ENCODE peak calls at places on chromosomes 1 and 21, in ten cellular contexts. One of them, this sample, is unnamed. For H3K9me3, the result is how much of the 10 kb centered on the place peaks cover.

GRCh38 chr1:168069384-168069783 is 67.3 kb downstream of the GPR161 start:
- DNase-seq in esophagus squamous epithelium: no peak
- DNase-seq in SK-N-SH: no peak
- DNase-seq in left lung: no peak
- DNase-seq in pancreas: no peak
- DNase-seq in A549: no peak
- DNase-seq in left ventricle myocardium inferior: no peak
- DNase-seq in AG04450: no peak
- DNase-seq in suprapubic skin: no peak
- DNase-seq in A673: no peak
- DNase-seq in this sample: no peak

GRCh38 chr1:211487672-211488208 is 4.2 kb downstream of the RD3 start:
- DNase-seq in SK-N-SH: no peak
- DNase-seq in esophagus squamous epithelium: no peak
- DNase-seq in A673: no peak
- DNase-seq in suprapubic skin: no peak
- DNase-seq in left ventricle myocardium inferior: no peak
- DNase-seq in left lung: no peak
- DNase-seq in AG04450: no peak
- DNase-seq in pancreas: no peak
- DNase-seq in A549: no peak
- DNase-seq in this sample: no peak

GRCh38 chr1:245195398-245195797 is 40.6 kb downstream of the KIF26B start:
- DNase-seq in esophagus squamous epithelium: no peak
- DNase-seq in suprapubic skin: no peak
- DNase-seq in AG04450: no peak
- DNase-seq in A673: no peak
- DNase-seq in SK-N-SH: no peak
- DNase-seq in pancreas: no peak
- DNase-seq in A549: no peak
- DNase-seq in left lung: no peak
- DNase-seq in left ventricle myocardium inferior: no peak
- DNase-seq in this sample: no peak

GRCh38 chr1:212519131-212519530 is 86.4 kb downstream of the NENF start:
- DNase-seq in SK-N-SH: no peak
- DNase-seq in esophagus squamous epithelium: no peak
- DNase-seq in A549: no peak
- DNase-seq in left ventricle myocardium inferior: no peak
- DNase-seq in AG04450: no peak
- DNase-seq in A673: no peak
- DNase-seq in suprapubic skin: no peak
- DNase-seq in left lung: no peak
- DNase-seq in pancreas: no peak
- DNase-seq in this sample: no peak

GRCh38 chr1:64861611-64862010 is 104.7 kb downstream of the JAK1 start:
- DNase-seq in AG04450: no peak
- DNase-seq in left ventricle myocardium inferior: no peak
- DNase-seq in left lung: no peak
- DNase-seq in pancreas: no peak
- DNase-seq in suprapubic skin: no peak
- DNase-seq in esophagus squamous epithelium: no peak
- DNase-seq in A673: peak
- DNase-seq in A549: no peak
- DNase-seq in SK-N-SH: no peak
- DNase-seq in this sample: no peak

GRCh38 chr1:86993269-86993985 is 79.0 kb downstream of the HS2ST1 start:
- DNase-seq in pancreas: no peak
- DNase-seq in SK-N-SH: no peak
- DNase-seq in esophagus squamous epithelium: no peak
- DNase-seq in A549: no peak
- DNase-seq in A673: no peak
- DNase-seq in suprapubic skin: no peak
- DNase-seq in left ventricle myocardium inferior: no peak
- DNase-seq in left lung: no peak
- DNase-seq in AG04450: no peak
- DNase-seq in this sample: no peak

GRCh38 chr1:176996455-176997090 is 167.9 kb downstream of the ASTN1 start:
- DNase-seq in esophagus squamous epithelium: no peak
- DNase-seq in AG04450: no peak
- DNase-seq in SK-N-SH: peak
- DNase-seq in left ventricle myocardium inferior: no peak
- DNase-seq in A673: peak
- DNase-seq in suprapubic skin: no peak
- DNase-seq in A549: no peak
- DNase-seq in pancreas: no peak
- DNase-seq in left lung: no peak
- DNase-seq in this sample: peak

GRCh38 chr1:33385251-33385650 is 45.6 kb downstream of the PHC2 start:
- DNase-seq in left ventricle myocardium inferior: no peak
- DNase-seq in pancreas: no peak
- DNase-seq in A549: no peak
- DNase-seq in left lung: no peak
- DNase-seq in A673: no peak
- DNase-seq in esophagus squamous epithelium: no peak
- DNase-seq in SK-N-SH: no peak
- DNase-seq in AG04450: no peak
- DNase-seq in suprapubic skin: no peak
- DNase-seq in this sample: no peak

GRCh38 chr1:201465698-201466290 is 3.2 kb downstream of the PHLDA3 start:
- DNase-seq in AG04450: no peak
- DNase-seq in A549: no peak
- DNase-seq in left ventricle myocardium inferior: no peak
- DNase-seq in pancreas: peak
- DNase-seq in esophagus squamous epithelium: no peak
- DNase-seq in A673: no peak
- DNase-seq in SK-N-SH: no peak
- DNase-seq in suprapubic skin: no peak
- DNase-seq in left lung: no peak
- DNase-seq in this sample: no peak

GRCh38 chr21:26093094-26093493 is 77.5 kb downstream of the APP start:
- DNase-seq in left ventricle myocardium inferior: no peak
- DNase-seq in esophagus squamous epithelium: no peak
- DNase-seq in AG04450: no peak
- DNase-seq in suprapubic skin: no peak
- DNase-seq in A673: peak
- DNase-seq in A549: no peak
- DNase-seq in pancreas: no peak
- DNase-seq in SK-N-SH: no peak
- DNase-seq in left lung: no peak
- DNase-seq in this sample: no peak

GRCh38 chr21:39132248-39132647 is 51.0 kb downstream of the PSMG1 start:
- DNase-seq in A549: no peak
- DNase-seq in esophagus squamous epithelium: no peak
- DNase-seq in pancreas: no peak
- DNase-seq in left lung: no peak
- DNase-seq in SK-N-SH: no peak
- DNase-seq in A673: no peak
- DNase-seq in left ventricle myocardium inferior: no peak
- DNase-seq in suprapubic skin: no peak
- DNase-seq in AG04450: no peak
- DNase-seq in this sample: no peak

GRCh38 chr1:153447498-153448170 is 12.8 kb downstream of the S100A7 start:
- DNase-seq in A673: no peak
- DNase-seq in left lung: no peak
- DNase-seq in AG04450: peak
- DNase-seq in left ventricle myocardium inferior: no peak
- DNase-seq in esophagus squamous epithelium: no peak
- DNase-seq in pancreas: no peak
- DNase-seq in SK-N-SH: no peak
- DNase-seq in A549: no peak
- DNase-seq in suprapubic skin: no peak
- DNase-seq in this sample: no peak

GRCh38 chr1:87556326-87556725 is 227.6 kb downstream of the LMO4 start:
- DNase-seq in left lung: no peak
- DNase-seq in A673: no peak
- DNase-seq in esophagus squamous epithelium: no peak
- DNase-seq in suprapubic skin: no peak
- DNase-seq in pancreas: no peak
- DNase-seq in A549: no peak
- DNase-seq in AG04450: no peak
- DNase-seq in SK-N-SH: no peak
- DNase-seq in left ventricle myocardium inferior: no peak
- DNase-seq in this sample: no peak

GRCh38 chr1:93433407-93433961 is 14.4 kb upstream of the FNBP1L start:
- DNase-seq in A673: no peak
- DNase-seq in left lung: no peak
- DNase-seq in SK-N-SH: no peak
- DNase-seq in suprapubic skin: no peak
- DNase-seq in A549: no peak
- DNase-seq in left ventricle myocardium inferior: no peak
- DNase-seq in AG04450: no peak
- DNase-seq in esophagus squamous epithelium: no peak
- DNase-seq in pancreas: peak
- DNase-seq in this sample: no peak

GRCh38 chr1:159936284-159936904 is 9.0 kb downstream of the IGSF9 start:
- DNase-seq in left ventricle myocardium inferior: peak
- DNase-seq in pancreas: peak
- DNase-seq in esophagus squamous epithelium: no peak
- DNase-seq in A673: peak
- DNase-seq in A549: peak
- DNase-seq in left lung: peak
- DNase-seq in suprapubic skin: peak
- DNase-seq in AG04450: no peak
- DNase-seq in SK-N-SH: peak
- DNase-seq in this sample: peak

DNA sequence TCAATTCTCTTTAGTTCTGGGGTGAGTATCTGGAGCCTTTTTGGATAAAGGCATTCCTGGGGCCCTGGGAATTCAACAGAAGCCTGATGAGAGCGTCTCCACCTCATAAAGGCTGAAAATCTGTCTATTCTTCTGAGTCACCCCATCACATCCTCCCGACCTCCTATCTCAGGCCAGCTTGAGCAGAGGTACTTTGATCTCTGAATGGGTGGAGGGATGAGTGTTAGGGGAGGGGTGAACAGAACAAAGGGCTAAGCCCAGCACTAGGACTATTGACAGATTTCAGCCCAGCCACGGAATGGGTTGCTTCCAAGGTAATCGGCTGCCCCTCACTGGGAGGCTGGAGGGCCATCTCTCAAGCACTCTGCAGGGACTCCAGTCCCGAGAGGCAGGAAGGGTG is 2.5 kb upstream of the MYBPH start:
- DNase-seq in pancreas: no peak
- DNase-seq in AG04450: no peak
- DNase-seq in SK-N-SH: no peak
- DNase-seq in A673: no peak
- DNase-seq in left lung: no peak
- DNase-seq in left ventricle myocardium inferior: no peak
- DNase-seq in esophagus squamous epithelium: no peak
- DNase-seq in A549: peak
- DNase-seq in suprapubic skin: no peak
- DNase-seq in this sample: no peak
- H3K4me3 ChIP-seq in pancreas: no peak
- H3K4me3 ChIP-seq in AG04450: no peak
- H3K4me3 ChIP-seq in SK-N-SH: no peak
- H3K4me3 ChIP-seq in A673: no peak
- H3K4me3 ChIP-seq in left lung: no peak
- H3K4me3 ChIP-seq in left ventricle myocardium inferior: no peak
- H3K4me3 ChIP-seq in esophagus squamous epithelium: no peak
- H3K4me3 ChIP-seq in A549: no peak
- H3K4me3 ChIP-seq in suprapubic skin: no peak
- H3K4me3 ChIP-seq in this sample: no peak

GRCh38 chr21:44490816-44491215 is 35.5 kb downstream of the LRRC3 start:
- DNase-seq in left ventricle myocardium inferior: no peak
- DNase-seq in left lung: no peak
- DNase-seq in A549: no peak
- DNase-seq in pancreas: no peak
- DNase-seq in suprapubic skin: no peak
- DNase-seq in esophagus squamous epithelium: no peak
- DNase-seq in A673: no peak
- DNase-seq in SK-N-SH: no peak
- DNase-seq in AG04450: no peak
- DNase-seq in this sample: no peak
- H3K9me3 ChIP-seq in left ventricle myocardium inferior: under half
- H3K9me3 ChIP-seq in left lung: under half
- H3K9me3 ChIP-seq in A549: under half
- H3K9me3 ChIP-seq in pancreas: under half
- H3K9me3 ChIP-seq in suprapubic skin: under half
- H3K9me3 ChIP-seq in esophagus squamous epithelium: under half
- H3K9me3 ChIP-seq in A673: under half
- H3K9me3 ChIP-seq in SK-N-SH: under half
- H3K9me3 ChIP-seq in AG04450: under half
- H3K9me3 ChIP-seq in this sample: under half

GRCh38 chr1:35707253-35708178 is 11.2 kb downstream of the C1orf216 start:
- DNase-seq in left lung: no peak
- DNase-seq in pancreas: peak
- DNase-seq in esophagus squamous epithelium: no peak
- DNase-seq in suprapubic skin: no peak
- DNase-seq in SK-N-SH: peak
- DNase-seq in A673: peak
- DNase-seq in AG04450: no peak
- DNase-seq in A549: no peak
- DNase-seq in left ventricle myocardium inferior: peak
- DNase-seq in this sample: no peak

GRCh38 chr1:35706846-35707245 is 11.8 kb downstream of the C1orf216 start:
- DNase-seq in pancreas: no peak
- DNase-seq in left ventricle myocardium inferior: no peak
- DNase-seq in AG04450: no peak
- DNase-seq in A673: no peak
- DNase-seq in left lung: no peak
- DNase-seq in esophagus squamous epithelium: no peak
- DNase-seq in SK-N-SH: no peak
- DNase-seq in suprapubic skin: no peak
- DNase-seq in A549: no peak
- DNase-seq in this sample: no peak

GRCh38 chr1:35708179-35708891 is 10.3 kb downstream of the C1orf216 start:
- DNase-seq in AG04450: no peak
- DNase-seq in A549: no peak
- DNase-seq in A673: peak
- DNase-seq in esophagus squamous epithelium: no peak
- DNase-seq in pancreas: no peak
- DNase-seq in left ventricle myocardium inferior: no peak
- DNase-seq in SK-N-SH: peak
- DNase-seq in left lung: no peak
- DNase-seq in suprapubic skin: no peak
- DNase-seq in this sample: no peak

DNA sequence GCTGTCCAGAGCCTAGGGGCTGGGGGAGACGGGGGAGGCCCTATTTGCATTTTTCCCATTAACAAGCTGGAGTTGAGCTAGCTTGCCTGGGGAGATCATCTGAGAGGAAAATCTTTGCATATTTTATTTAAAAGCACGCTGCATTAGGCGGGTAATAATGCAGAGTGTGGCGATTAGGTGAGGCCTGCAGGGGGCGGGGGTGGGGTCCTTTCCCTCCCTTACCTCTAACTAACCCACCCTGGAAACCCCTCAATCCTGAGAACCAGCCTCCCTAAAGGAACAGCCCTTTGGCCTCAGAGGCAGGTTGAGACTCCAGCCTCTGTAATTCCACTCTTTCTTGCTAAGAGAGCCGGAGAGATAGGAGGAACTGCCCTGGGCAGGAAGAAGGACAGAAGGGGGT is 16.1 kb downstream of the C1orf216 start:
- DNase-seq in pancreas: no peak
- DNase-seq in left ventricle myocardium inferior: no peak
- DNase-seq in left lung: no peak
- DNase-seq in AG04450: no peak
- DNase-seq in A549: no peak
- DNase-seq in SK-N-SH: no peak
- DNase-seq in esophagus squamous epithelium: no peak
- DNase-seq in suprapubic skin: no peak
- DNase-seq in A673: no peak
- DNase-seq in this sample: no peak
- TF ChIP-seq CTCF in pancreas: no peak
- TF ChIP-seq CTCF in left ventricle myocardium inferior: no peak
- TF ChIP-seq CTCF in left lung: no peak
- TF ChIP-seq CTCF in AG04450: peak
- TF ChIP-seq CTCF in A549: no peak
- TF ChIP-seq CTCF in SK-N-SH: no peak
- TF ChIP-seq CTCF in esophagus squamous epithelium: no peak
- TF ChIP-seq CTCF in suprapubic skin: no peak
- TF ChIP-seq CTCF in A673: peak
- TF ChIP-seq CTCF in this sample: no peak

GRCh38 chr1:27360159-27361043 is 6.4 kb downstream of the MAP3K6 start:
- DNase-seq in suprapubic skin: no peak
- DNase-seq in AG04450: no peak
- DNase-seq in left lung: peak
- DNase-seq in esophagus squamous epithelium: no peak
- DNase-seq in SK-N-SH: no peak
- DNase-seq in A549: no peak
- DNase-seq in pancreas: peak
- DNase-seq in A673: no peak
- DNase-seq in left ventricle myocardium inferior: no peak
- DNase-seq in this sample: no peak
- H3K4me3 ChIP-seq in suprapubic skin: peak
- H3K4me3 ChIP-seq in AG04450: no peak
- H3K4me3 ChIP-seq in left lung: no peak
- H3K4me3 ChIP-seq in esophagus squamous epithelium: no peak
- H3K4me3 ChIP-seq in SK-N-SH: no peak
- H3K4me3 ChIP-seq in A549: no peak
- H3K4me3 ChIP-seq in pancreas: peak
- H3K4me3 ChIP-seq in A673: no peak
- H3K4me3 ChIP-seq in left ventricle myocardium inferior: peak
- H3K4me3 ChIP-seq in this sample: no peak